ENCODE peak calls at places on chromosomes 12 and 14, in eight cellular contexts. X is A549; F is hepatic stellate cell; V is SW 1271; L is GM13976; Y is effector CD8-positive, alpha-beta T cell; G is heart right ventricle; N is mucosa of descending colon. K is an unnamed sample.

GRCh38 chr14:97266653-97267052 is 469.5 kb downstream of the VRK1 start:
- DNase-seq in X (peak), F (no peak), V (no peak), L (no peak), Y (no peak), G (no peak), N (no peak), K (no peak)

GRCh38 chr12:14611640-14612203 is 44.0 kb upstream of the PLBD1 start:
- DNase-seq in X (no peak), F (no peak), V (no peak), L (no peak), Y (no peak), G (no peak), N (no peak), K (no peak)

GRCh38 chr12:58529114-58529665 is 391.1 kb downstream of the LRIG3 start:
- DNase-seq in X (peak), F (no peak), V (no peak), L (no peak), Y (no peak), G (no peak), N (no peak), K (no peak)

GRCh38 chr12:28050606-28051005 is 78.1 kb upstream of the PTHLH start:
- DNase-seq in X (no peak), F (no peak), V (no peak), L (no peak), Y (no peak), G (no peak), N (no peak), K (no peak)

GRCh38 chr12:125528300-125528699 is 463.1 kb downstream of the AACS start:
- DNase-seq in X (no peak), F (no peak), V (no peak), L (no peak), Y (no peak), G (no peak), N (no peak), K (no peak)

GRCh38 chr14:49550284-49551184 is 35.6 kb downstream of the RPS29 start:
- DNase-seq in X (peak), F (peak), V (peak), L (no peak), Y (no peak), G (no peak), N (no peak), K (no peak)

GRCh38 chr12:45130881-45131281 is 80.0 kb upstream of the DBX2 start:
- DNase-seq in X (peak), F (peak), V (peak), L (peak), Y (no peak), G (peak), N (peak), K (no peak)

GRCh38 chr12:94134226-94134795 is 14.1 kb upstream of the PLXNC1 start:
- DNase-seq in X (peak), F (peak), V (peak), L (peak), Y (no peak), G (no peak), N (no peak), K (no peak)

GRCh38 chr12:96425321-96425720 is 25.1 kb upstream of the CDK17 start:
- DNase-seq in X (no peak), F (peak), V (peak), L (peak), Y (no peak), G (no peak), N (no peak), K (no peak)

GRCh38 chr14:68487805-68488590 is 304.9 kb downstream of the ZFP36L1 start:
- DNase-seq in X (peak), F (peak), V (no peak), L (no peak), Y (no peak), G (no peak), N (no peak), K (no peak)

GRCh38 chr12:95730457-95730856 is 60.1 kb downstream of the NTN4 start:
- DNase-seq in X (no peak), F (no peak), V (no peak), L (no peak), Y (no peak), G (no peak), N (no peak), K (no peak)

GRCh38 chr12:88334271-88334670 is 192.2 kb downstream of the TMTC3 start:
- DNase-seq in X (no peak), F (no peak), V (no peak), L (no peak), Y (no peak), G (no peak), N (no peak), K (peak)

K was measured in gastrocnemius medialis.